ENCODE peak calls at places on chromosomes 7 and 10, in seven cellular contexts. D is psoas muscle; J is BE2C; P is foreskin fibroblast; B is CD4-positive, alpha-beta T cell; Q is Calu3; S is lower leg skin. E is an unnamed sample.

GRCh38 chr7:93856319-93856718 is 34.2 kb downstream of the TFPI2 start:
- DNase-seq in D (no peak), J (no peak), P (no peak), B (no peak), Q (no peak), S (no peak), E (no peak)

GRCh38 chr10:66834802-66835201 is 91.0 kb upstream of the LRRTM3 start:
- DNase-seq in D (no peak), J (no peak), P (peak; percentile 3), B (no peak), Q (no peak), S (no peak), E (no peak)

GRCh38 chr10:1731592-1731991 is 5.7 kb downstream of the ADARB2 start:
- DNase-seq in D (no peak), J (no peak), P (no peak), B (no peak), Q (no peak), S (no peak), E (no peak)

GRCh38 chr7:6437251-6437650 is 10.5 kb downstream of the DAGLB start:
- DNase-seq in D (no peak), J (no peak), P (no peak), B (no peak), Q (no peak), S (no peak), E (no peak)

GRCh38 chr10:77318739-77319138 is 318.9 kb downstream of the KCNMA1 start:
- DNase-seq in D (no peak), J (no peak), P (no peak), B (no peak), Q (no peak), S (no peak), E (no peak)

GRCh38 chr10:25522946-25523608 is 348.3 kb downstream of the GPR158 start:
- DNase-seq in D (no peak), J (peak; percentile 55), P (no peak), B (no peak), Q (peak; percentile 49), S (no peak), E (no peak)

GRCh38 chr7:140230517-140230861 is 53.7 kb upstream of the KDM7A start:
- DNase-seq in D (peak; percentile 67), J (peak; percentile 44), P (peak; percentile 50), B (peak; percentile 77), Q (peak; percentile 22), S (no peak), E (no peak)

GRCh38 chr7:30984359-30985107 is 20.8 kb downstream of the GHRHR start:
- DNase-seq in D (no peak), J (no peak), P (peak; percentile 61), B (no peak), Q (peak; percentile 60), S (no peak), E (no peak)

GRCh38 chr7:24965831-24966708 is 13.9 kb downstream of the OSBPL3 start:
- DNase-seq in D (no peak), J (no peak), P (no peak), B (no peak), Q (peak; percentile 81), S (no peak), E (no peak)

GRCh38 chr7:845091-845490 is 12.8 kb downstream of the SUN1 start:
- DNase-seq in D (no peak), J (no peak), P (no peak), B (no peak), Q (no peak), S (no peak), E (no peak)

GRCh38 chr7:845731-846130 is 13.5 kb downstream of the SUN1 start:
- DNase-seq in D (no peak), J (no peak), P (no peak), B (no peak), Q (no peak), S (no peak), E (no peak)

GRCh38 chr7:849781-850180 is 17.5 kb downstream of the SUN1 start:
- DNase-seq in D (no peak), J (no peak), P (no peak), B (no peak), Q (no peak), S (no peak), E (no peak)

GRCh38 chr7:851204-851603 is 18.9 kb downstream of the SUN1 start:
- DNase-seq in D (no peak), J (no peak), P (no peak), B (no peak), Q (no peak), S (no peak), E (no peak)

DNA sequence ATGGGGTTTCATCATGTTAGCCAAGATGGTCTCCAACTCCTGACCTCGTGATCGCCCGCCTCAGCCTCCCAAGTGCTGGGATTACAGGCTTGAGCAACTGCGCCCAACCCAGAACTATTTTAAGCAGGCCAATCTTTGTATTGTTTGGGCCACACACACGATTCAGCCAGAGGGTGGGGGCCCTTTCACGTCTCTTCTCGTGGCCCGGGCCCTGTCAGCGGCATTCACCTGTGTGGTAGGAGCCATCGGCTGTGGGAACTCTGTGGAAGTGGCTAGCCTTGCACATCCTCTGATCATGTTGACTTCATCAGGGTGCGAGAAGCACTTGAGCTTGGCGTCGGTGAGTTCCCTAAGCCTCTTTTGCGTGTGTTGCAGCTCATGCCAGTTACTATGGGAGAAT is 16.9 kb downstream of the SUN1 start:
- DNase-seq in D (no peak), J (no peak), P (no peak), B (no peak), Q (no peak), S (no peak), E (no peak)
- TF ChIP-seq CTCF in D (no peak), J (no peak), P (no peak), B (no peak), Q (no peak), S (no peak), E (no peak)

GRCh38 chr7:28296571-28297483 is 115.5 kb upstream of the CREB5 start:
- DNase-seq in D (no peak), J (peak; percentile 56), P (peak; percentile 74), B (peak; percentile 47), Q (peak; percentile 86), S (no peak), E (no peak)

GRCh38 chr7:28297821-28298439 is 114.4 kb upstream of the CREB5 start:
- DNase-seq in D (no peak), J (no peak), P (no peak), B (no peak), Q (no peak), S (no peak), E (no peak)

GRCh38 chr7:28300488-28300887 is 111.8 kb upstream of the CREB5 start:
- DNase-seq in D (no peak), J (no peak), P (no peak), B (no peak), Q (no peak), S (no peak), E (no peak)

GRCh38 chr7:28299556-28299955 is 112.8 kb upstream of the CREB5 start:
- DNase-seq in D (no peak), J (no peak), P (peak; percentile 11), B (no peak), Q (no peak), S (no peak), E (no peak)

DNA sequence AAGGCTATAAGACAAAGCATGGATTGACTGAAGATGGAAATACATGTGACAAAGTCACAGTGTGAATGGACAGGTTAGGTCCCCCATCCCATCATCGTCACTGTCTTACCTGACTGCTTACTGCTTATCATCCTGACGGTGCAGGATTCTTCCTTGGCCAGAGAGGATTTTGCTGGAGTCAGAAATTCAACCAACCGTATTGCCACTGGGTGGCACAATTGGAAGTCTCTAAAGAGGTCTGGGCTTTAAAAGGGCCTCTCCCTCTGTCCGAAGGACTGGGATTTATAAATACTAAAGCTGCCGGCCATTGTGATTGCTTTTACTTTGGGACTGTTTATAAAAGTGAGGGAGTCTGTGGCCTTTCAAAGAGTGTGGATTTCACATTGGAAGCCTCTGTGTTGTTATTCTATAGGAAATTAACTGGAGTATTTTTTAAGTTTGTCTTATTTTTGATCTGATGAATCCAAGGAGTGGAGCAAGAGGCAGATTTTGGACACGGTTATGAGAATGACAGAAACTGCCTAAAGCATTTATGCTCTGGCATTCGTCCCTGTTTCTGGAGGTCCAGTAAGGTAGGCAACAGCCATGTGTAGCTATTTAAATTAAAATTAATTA is 113.3 kb upstream of the CREB5 start:
- DNase-seq in D (no peak), J (peak; percentile 61), P (peak; percentile 87), B (no peak), Q (peak; percentile 74), S (peak; percentile 20), E (no peak)
- TF ChIP-seq CTCF in D (peak; percentile 41), J (peak; percentile 83), P (peak; percentile 44), B (peak; percentile 14), Q (peak; percentile 67), S (no peak), E (no peak)

GRCh38 chr7:26397326-26397725 is 105.7 kb downstream of the SNX10 start:
- DNase-seq in D (no peak), J (no peak), P (no peak), B (no peak), Q (no peak), S (no peak), E (no peak)

GRCh38 chr7:26398436-26399308 is 107.0 kb downstream of the SNX10 start:
- DNase-seq in D (peak; percentile 82), J (peak; percentile 13), P (peak; percentile 58), B (no peak), Q (peak; percentile 77), S (peak; percentile 52), E (peak; percentile 32)

GRCh38 chr7:26399309-26399610 is 107.6 kb downstream of the SNX10 start:
- DNase-seq in D (peak; percentile 51), J (no peak), P (peak; percentile 48), B (no peak), Q (peak; percentile 72), S (peak; percentile 19), E (no peak)

GRCh38 chr7:26399747-26400146 is 108.1 kb downstream of the SNX10 start:
- DNase-seq in D (no peak), J (no peak), P (no peak), B (no peak), Q (no peak), S (no peak), E (no peak)

GRCh38 chr7:26397786-26398435 is 106.2 kb downstream of the SNX10 start:
- DNase-seq in D (peak; percentile 78), J (peak; percentile 13), P (peak; percentile 21), B (no peak), Q (peak; percentile 58), S (no peak), E (no peak)
- TF ChIP-seq CTCF in D (no peak), J (no peak), P (no peak), B (no peak), Q (no peak), S (no peak), E (no peak)

GRCh38 chr7:38565289-38565688 is 65.9 kb downstream of the AMPH start:
- DNase-seq in D (no peak), J (no peak), P (no peak), B (no peak), Q (no peak), S (no peak), E (no peak)

GRCh38 chr7:38558786-38559185 is 72.4 kb downstream of the AMPH start:
- DNase-seq in D (no peak), J (no peak), P (no peak), B (no peak), Q (no peak), S (no peak), E (no peak)

GRCh38 chr7:38563736-38564135 is 67.4 kb downstream of the AMPH start:
- DNase-seq in D (no peak), J (no peak), P (no peak), B (no peak), Q (no peak), S (no peak), E (no peak)

GRCh38 chr7:38561166-38561565 is 70.0 kb downstream of the AMPH start:
- DNase-seq in D (no peak), J (no peak), P (peak; percentile 3), B (no peak), Q (no peak), S (no peak), E (no peak)
- TF ChIP-seq CTCF in D (no peak), J (no peak), P (no peak), B (no peak), Q (no peak), S (no peak), E (no peak)

GRCh38 chr10:103612462-103613365 is 119.2 kb downstream of the NEURL1 start:
- DNase-seq in D (no peak), J (no peak), P (peak; percentile 91), B (no peak), Q (no peak), S (no peak), E (no peak)
- TF ChIP-seq CTCF in D (no peak), J (no peak), P (no peak), B (no peak), Q (no peak), S (no peak), E (no peak)

E was measured in omental fat pad.